ENCODE peak calls at places on chromosomes 6 and 20, in six cellular contexts. F is Right ventricle myocardium superior; K is nephron progenitor cell; P is smooth muscle cell of the brain vasculature; W is activated naive CD4-positive, alpha-beta T cell treated with anti-CD3 and anti-CD28 coated beads, Interleukin-2, amount 10 ng/mL, durations not matched to agents 7 days and 5 days; N is MV-4-11. V is an unnamed sample.

GRCh38 chr20:18504479-18505060 is 3.2 kb upstream of the SEC23B start:
- DNase-seq in F (peak), P (no peak), N (no peak), K (no peak), W (no peak), V (no peak)

GRCh38 chr6:91166271-91166670 is 579.4 kb upstream of the MAP3K7 start:
- DNase-seq in N (no peak), P (no peak), F (no peak), K (no peak), W (no peak), V (no peak)

GRCh38 chr6:56148488-56149190 is 98.7 kb downstream of the COL21A1 start:
- DNase-seq in N (no peak), K (no peak), W (no peak), P (no peak), F (no peak), V (no peak)

GRCh38 chr20:4670439-4670838 is 51.3 kb upstream of the PRND start:
- DNase-seq in F (no peak), W (no peak), P (no peak), K (no peak), N (no peak), V (no peak)

GRCh38 chr6:74181471-74181870 is 485.5 kb downstream of the CD109 start:
- DNase-seq in K (no peak), W (no peak), P (no peak), F (no peak), N (no peak), V (no peak)

GRCh38 chr6:37731888-37732287 is 34.2 kb upstream of the MDGA1 start:
- DNase-seq in P (no peak), N (peak), W (peak), K (no peak), F (no peak), V (peak)

GRCh38 chr6:5706094-5707033 is 300.4 kb downstream of the NRN1 start:
- DNase-seq in K (no peak), N (peak), W (peak), F (no peak), P (no peak), V (no peak)

GRCh38 chr6:109892451-109893435 is 85.4 kb upstream of the GPR6 start:
- DNase-seq in K (no peak), P (no peak), N (no peak), F (no peak), W (no peak), V (no peak)

GRCh38 chr6:150315626-150316025 is 53.2 kb upstream of the IYD start:
- DNase-seq in K (no peak), F (no peak), P (no peak), N (no peak), W (no peak), V (no peak)

GRCh38 chr6:35737413-35738211 is 780 bp downstream of the ARMC12 start:
- DNase-seq in N (peak), P (no peak), F (no peak), W (no peak), K (no peak), V (peak)

GRCh38 chr6:17703256-17703694 is 3.5 kb downstream of the NUP153 start:
- DNase-seq in P (no peak), W (peak), K (no peak), N (peak), F (no peak), V (peak)

GRCh38 chr20:61951695-61952533 is 113.8 kb downstream of the TAF4 start:
- DNase-seq in P (no peak), F (peak), W (peak), N (no peak), K (peak), V (peak)